ENCODE peak calls at places on chromosomes 6 and 20, in eight cellular contexts. O is transverse colon, E is kidney epithelial cell, C is BJ, N is IMR-90, T is GM06990, S is tibial artery, U is fibroblast of lung. J is an unnamed sample.

GRCh38 chr20:21027569-21027968 is 78.6 kb downstream of the LINC00237 start:
- DNase-seq in O (no peak), E (no peak), C (no peak), N (no peak), T (no peak), S (no peak), U (no peak), J (no peak)

GRCh38 chr6:163554663-163555062 is 140.1 kb downstream of the QKI start:
- DNase-seq in O (peak; percentile 51), E (no peak), C (no peak), N (peak; percentile 34), T (no peak), S (peak; percentile 53), U (peak; percentile 57), J (no peak)

GRCh38 chr6:52537001-52537753 is 39.7 kb downstream of the TRAM2 start:
- DNase-seq in O (no peak), E (no peak), C (no peak), N (peak; percentile 57), T (peak; percentile 71), S (no peak), U (no peak), J (no peak)

GRCh38 chr20:22775671-22776139 is 191.3 kb upstream of the FOXA2 start:
- DNase-seq in O (no peak), E (peak; percentile 62), C (no peak), N (peak; percentile 65), T (no peak), S (no peak), U (peak; percentile 29), J (no peak)

GRCh38 chr6:19578489-19578888 is 258.7 kb upstream of the ID4 start:
- DNase-seq in O (no peak), E (no peak), C (peak; percentile 9), N (no peak), T (no peak), S (no peak), U (no peak), J (no peak)

GRCh38 chr6:100475554-100476325 is 11.0 kb upstream of the SIM1 start:
- DNase-seq in O (no peak), E (no peak), C (no peak), N (peak; percentile 22), T (no peak), S (no peak), U (no peak), J (no peak)

GRCh38 chr6:125258651-125259353 is 43.0 kb downstream of the HDDC2 start:
- DNase-seq in O (no peak), E (no peak), C (no peak), N (peak; percentile 44), T (no peak), S (no peak), U (no peak), J (no peak)

GRCh38 chr6:28896505-28897392 is 27.0 kb downstream of the TRIM27 start:
- DNase-seq in O (peak; percentile 60), E (no peak), C (no peak), N (peak; percentile 55), T (peak; percentile 63), S (peak; percentile 60), U (peak; percentile 65), J (peak; percentile 84)

GRCh38 chr20:39983183-39983582 is 705.9 kb downstream of the MAFB start:
- DNase-seq in O (no peak), E (no peak), C (no peak), N (no peak), T (no peak), S (no peak), U (no peak), J (no peak)

GRCh38 chr20:17878912-17879602 is 89.5 kb downstream of the SNX5 start:
- DNase-seq in O (no peak), E (no peak), C (no peak), N (no peak), T (peak; percentile 52), S (no peak), U (no peak), J (no peak)

GRCh38 chr6:15427360-15428070 is 181.6 kb downstream of the JARID2 start:
- DNase-seq in O (no peak), E (no peak), C (no peak), N (peak; percentile 62), T (no peak), S (no peak), U (peak; percentile 56), J (no peak)

GRCh38 chr6:33314943-33315752 is 1.3 kb upstream of the TAPBP start:
- DNase-seq in O (peak; percentile 86), E (no peak), C (no peak), N (no peak), T (peak; percentile 71), S (no peak), U (no peak), J (peak; percentile 72)

GRCh38 chr6:30612687-30613248 is 4.3 kb downstream of the PPP1R10 start:
- DNase-seq in O (no peak), E (no peak), C (no peak), N (peak; percentile 58), T (no peak), S (no peak), U (peak; percentile 56), J (no peak)

GRCh38 chr6:105151644-105152043 is 28.2 kb downstream of the POPDC3 start:
- DNase-seq in O (no peak), E (no peak), C (no peak), N (peak; percentile 36), T (no peak), S (no peak), U (no peak), J (no peak)

GRCh38 chr20:62840244-62841197 is 21.1 kb downstream of the TCFL5 start:
- DNase-seq in O (no peak), E (no peak), C (no peak), N (no peak), T (no peak), S (no peak), U (no peak), J (no peak)

GRCh38 chr6:78701407-78701806 is 165.9 kb upstream of the IRAK1BP1 start:
- DNase-seq in O (no peak), E (peak; percentile 1), C (no peak), N (peak; percentile 70), T (no peak), S (no peak), U (no peak), J (no peak)

GRCh38 chr20:37095108-37095608 is 639 bp downstream of the RBL1 start:
- DNase-seq in O (peak; percentile 38), E (no peak), C (no peak), N (no peak), T (no peak), S (no peak), U (peak; percentile 6), J (no peak)

GRCh38 chr20:25089096-25089495 is 7.2 kb upstream of the VSX1 start:
- DNase-seq in O (no peak), E (no peak), C (no peak), N (no peak), T (no peak), S (no peak), U (no peak), J (no peak)

DNA sequence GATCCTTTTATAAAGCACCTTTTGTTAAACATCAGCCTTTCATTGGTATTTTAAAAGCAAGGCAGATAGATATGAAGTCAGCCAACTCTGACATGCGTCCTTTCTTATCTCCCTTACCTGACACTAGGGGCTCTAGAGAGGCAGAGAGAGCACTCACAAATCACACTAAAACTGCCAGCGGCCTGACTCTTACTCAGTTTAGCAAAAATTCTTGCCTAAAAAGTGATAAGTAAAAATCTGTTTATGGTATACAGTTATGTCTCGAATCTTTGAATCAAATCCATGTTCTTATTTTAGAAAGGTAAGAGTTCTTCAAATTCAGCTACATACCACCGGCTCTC is 10.4 kb upstream of the TDRD6 start:
- DNase-seq in O (no peak), E (no peak), C (no peak), N (no peak), T (no peak), S (no peak), U (no peak), J (no peak)
- TF ChIP-seq CTCF in O (no peak), E (peak; percentile 63), C (peak; percentile 33), N (peak; percentile 4), T (peak; percentile 58), S (no peak), U (no peak), J (no peak)

DNA sequence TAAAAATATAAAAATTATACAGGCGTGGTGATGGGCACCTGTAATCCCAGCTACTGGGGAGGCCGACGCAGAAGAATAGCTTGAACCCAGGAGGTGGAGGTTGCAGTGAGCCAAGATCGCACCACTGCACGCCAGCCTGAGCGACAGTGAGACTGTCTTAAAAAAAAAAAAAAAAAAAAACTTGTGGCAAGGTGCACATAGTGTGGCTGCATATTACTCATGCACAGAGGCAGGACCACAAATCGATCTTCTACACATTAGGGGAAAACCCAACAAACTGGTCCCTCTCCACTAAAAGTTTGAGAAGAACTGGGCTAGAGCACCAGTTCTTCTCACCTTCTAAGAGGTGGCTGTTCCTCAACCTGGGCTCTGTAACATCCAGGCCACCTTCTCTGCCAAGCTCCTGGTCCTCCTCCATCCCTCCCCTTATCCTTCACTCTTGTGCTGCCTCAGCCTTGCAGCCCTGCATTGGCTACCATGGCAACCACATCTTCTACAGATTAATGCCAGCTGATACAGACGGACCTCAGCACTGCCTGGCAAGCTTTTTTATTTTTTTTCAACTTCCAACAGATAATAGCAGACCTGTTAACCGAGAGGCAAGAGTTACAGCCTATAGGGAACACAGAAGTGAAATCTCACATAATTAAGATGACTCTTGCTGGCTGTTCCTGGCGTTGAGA is 88.0 kb downstream of the ATP9A start:
- DNase-seq in O (no peak), E (no peak), C (no peak), N (no peak), T (no peak), S (no peak), U (no peak), J (no peak)
- H3K27me3 ChIP-seq in O (no peaks in the 10 kb centered on the region), E (no peaks in the 10 kb centered on the region), C (no peaks in the 10 kb centered on the region), N (no peaks in the 10 kb centered on the region), T (no peaks in the 10 kb centered on the region), S (no peaks in the 10 kb centered on the region), U (no peaks in the 10 kb centered on the region), J (no peaks in the 10 kb centered on the region)

GRCh38 chr20:48933017-48933766 is 11.7 kb downstream of the ARFGEF2 start:
- DNase-seq in O (peak; percentile 89), E (no peak), C (no peak), N (no peak), T (no peak), S (no peak), U (no peak), J (no peak)
- TF ChIP-seq CTCF in O (peak; percentile 35), E (peak; percentile 12), C (no peak), N (no peak), T (no peak), S (no peak), U (no peak), J (no peak)

DNA sequence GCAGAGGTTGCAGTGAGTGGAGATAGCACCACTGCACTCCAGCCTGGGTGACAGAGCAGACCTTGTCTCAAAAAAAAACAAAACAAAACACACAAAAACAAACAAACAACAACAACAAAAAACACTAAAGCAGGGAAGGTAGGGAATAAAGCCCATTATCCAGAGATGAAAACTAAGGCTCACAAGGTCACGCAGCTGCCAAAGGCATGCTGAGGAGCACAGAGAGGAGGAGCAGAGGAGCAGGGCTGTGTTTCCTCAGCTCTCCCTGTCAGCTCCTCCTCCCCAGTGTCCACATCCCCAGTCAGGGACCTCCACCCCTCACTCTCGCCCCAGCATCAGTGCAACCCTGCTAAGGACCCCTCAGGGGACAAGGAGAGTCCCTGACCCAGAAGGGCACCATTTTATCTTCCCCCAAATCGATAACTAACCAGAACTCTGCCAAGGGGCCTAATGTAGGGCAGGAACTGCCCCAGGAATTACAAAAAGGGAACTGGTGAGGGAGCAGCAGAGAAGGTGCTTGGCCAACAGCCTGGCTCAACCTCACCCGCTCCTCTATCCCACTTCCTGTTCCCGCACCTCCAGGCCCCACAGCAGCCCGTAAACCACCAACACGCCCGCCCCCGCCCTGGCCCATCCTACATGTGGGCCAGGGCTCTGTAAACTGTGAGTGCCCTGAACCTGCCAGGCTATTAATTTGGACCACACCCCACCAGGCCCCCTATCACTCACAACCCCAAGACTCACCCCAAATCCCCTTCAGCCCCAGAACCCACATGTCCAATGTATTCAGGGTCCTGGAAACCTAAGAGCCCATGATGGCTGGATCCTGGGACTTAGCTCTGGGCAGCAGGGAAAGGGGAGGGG is 9.0 kb downstream of the TEAD3 start:
- DNase-seq in O (peak; percentile 84), E (no peak), C (no peak), N (peak; percentile 54), T (no peak), S (peak; percentile 50), U (peak; percentile 55), J (no peak)
- H3K27me3 ChIP-seq in O (no peaks in the 10 kb centered on the region), E (no peaks in the 10 kb centered on the region), C (no peaks in the 10 kb centered on the region), N (no peaks in the 10 kb centered on the region), T (peaks cover 5% of the 10 kb centered on the region), S (no peaks in the 10 kb centered on the region), U (no peaks in the 10 kb centered on the region), J (no peaks in the 10 kb centered on the region)